ENCODE peak calls at places on chromosomes 13 and 19, in five cellular contexts. P is H9, T is H1, F is neuronal stem cell, G is mesenchymal stem cell. S is an unnamed sample.

GRCh38 chr19:35509861-35510625 is 3.4 kb downstream of the DMKN start:
- DNase-seq in T (peak; percentile 98), P (peak; percentile 95), F (peak; percentile 82), G (peak; percentile 35), S (peak; percentile 23)

GRCh38 chr13:49395416-49396277 is 48.2 kb downstream of the CAB39L start:
- DNase-seq in T (no peak), G (no peak), P (no peak), F (no peak), S (no peak)

GRCh38 chr19:11168568-11168967 is 13.0 kb upstream of the SPC24 start:
- DNase-seq in T (no peak), G (peak; percentile 96), P (no peak), F (no peak), S (peak; percentile 82)

GRCh38 chr13:40982772-40983171 is 36.3 kb downstream of the ELF1 start:
- DNase-seq in P (no peak), F (no peak), G (peak; percentile 91), T (no peak), S (peak; percentile 36)

GRCh38 chr13:86986448-86986847 is 684.7 kb upstream of the SLITRK5 start:
- DNase-seq in P (no peak), G (peak; percentile 45), T (no peak), F (peak; percentile 52), S (no peak)

GRCh38 chr19:41871573-41872383 is 5.3 kb upstream of the CD79A start:
- DNase-seq in G (peak; percentile 7), F (no peak), T (no peak), P (no peak), S (no peak)

GRCh38 chr19:11453468-11454341 is 18.3 kb downstream of the PRKCSH start:
- DNase-seq in P (no peak), G (no peak), F (no peak), T (peak; percentile 70), S (no peak)

GRCh38 chr19:33684550-33685303 is 63.0 kb downstream of the CHST8 start:
- DNase-seq in T (no peak), P (peak; percentile 49), F (no peak), G (no peak), S (no peak)

GRCh38 chr13:45441633-45442032 is 23.1 kb upstream of the COG3 start:
- DNase-seq in G (peak; percentile 41), F (no peak), T (no peak), P (no peak), S (no peak)

GRCh38 chr19:11479470-11480080 is 1.3 kb downstream of the ELAVL3 start:
- DNase-seq in P (peak; percentile 92), T (peak; percentile 97), F (peak; percentile 50), G (no peak), S (peak; percentile 49)

GRCh38 chr13:110387451-110388140 is 80.5 kb downstream of the COL4A2 start:
- DNase-seq in P (peak; percentile 73), T (peak; percentile 58), F (no peak), G (peak; percentile 91), S (peak; percentile 72)

GRCh38 chr13:25928941-25929505 is 122.8 kb downstream of the SHISA2 start:
- DNase-seq in T (no peak), G (peak; percentile 54), P (no peak), F (no peak), S (no peak)

GRCh38 chr13:110183925-110184324 is 123.0 kb downstream of the COL4A1 start:
- DNase-seq in F (no peak), P (no peak), T (no peak), G (no peak), S (no peak)

GRCh38 chr19:17576758-17577532 is 21.5 kb downstream of the COLGALT1 start:
- DNase-seq in G (no peak), T (peak; percentile 98), F (peak; percentile 84), P (peak; percentile 100), S (peak; percentile 12)

GRCh38 chr13:85247780-85248179 is 551.4 kb downstream of the SLITRK6 start:
- DNase-seq in P (no peak), G (no peak), F (no peak), T (no peak), S (no peak)

GRCh38 chr19:46660008-46660517 is 919 bp downstream of the DACT3 start:
- DNase-seq in P (peak; percentile 60), T (peak; percentile 72), G (peak; percentile 65), F (peak; percentile 61), S (no peak)

GRCh38 chr19:46296722-46297431 is at the start of gene HIF3A:
- DNase-seq in F (peak; percentile 94), G (peak; percentile 91), P (peak; percentile 96), T (peak; percentile 97), S (no peak)

GRCh38 chr13:41694902-41695301 is 237.6 kb downstream of the RGCC start:
- DNase-seq in T (no peak), G (peak; percentile 96), F (no peak), P (no peak), S (no peak)

GRCh38 chr19:41302624-41303351 is 7.2 kb upstream of the CCDC97 start:
- DNase-seq in F (no peak), P (no peak), T (no peak), G (no peak), S (no peak)

GRCh38 chr13:90447034-90447734 is 900.3 kb upstream of the MIR17HG start:
- DNase-seq in P (no peak), F (no peak), T (no peak), G (no peak), S (no peak)

GRCh38 chr13:90443268-90443667 is 904.2 kb upstream of the MIR17HG start:
- DNase-seq in P (no peak), T (no peak), G (no peak), F (no peak), S (peak; percentile 16)

GRCh38 chr13:90447735-90448103 is 899.8 kb upstream of the MIR17HG start:
- DNase-seq in P (no peak), F (no peak), T (no peak), G (peak; percentile 52), S (peak; percentile 54)

GRCh38 chr13:90445179-90445578 is 902.3 kb upstream of the MIR17HG start:
- DNase-seq in P (peak; percentile 38), F (peak; percentile 15), T (no peak), G (peak; percentile 68), S (peak; percentile 64)

GRCh38 chr13:90444232-90444631 is 903.3 kb upstream of the MIR17HG start:
- DNase-seq in P (no peak), F (no peak), G (no peak), T (no peak), S (no peak)
- H2BK5ac ChIP-seq in P (no peak overlapping the region), F (no peak overlapping the region), G (peak overlapping the region; percentile 54), T (no peak overlapping the region), S (peak overlapping the region; percentile 46)

GRCh38 chr19:2952953-2953481 is 8.2 kb upstream of the ZNF77 start:
- DNase-seq in T (no peak), G (no peak), P (no peak), F (no peak), S (peak; percentile 98)
- H2BK12ac ChIP-seq in T (no peak overlapping the region), G (no peak overlapping the region), P (no peak overlapping the region), F (no peak overlapping the region), S (no peak overlapping the region)

DNA sequence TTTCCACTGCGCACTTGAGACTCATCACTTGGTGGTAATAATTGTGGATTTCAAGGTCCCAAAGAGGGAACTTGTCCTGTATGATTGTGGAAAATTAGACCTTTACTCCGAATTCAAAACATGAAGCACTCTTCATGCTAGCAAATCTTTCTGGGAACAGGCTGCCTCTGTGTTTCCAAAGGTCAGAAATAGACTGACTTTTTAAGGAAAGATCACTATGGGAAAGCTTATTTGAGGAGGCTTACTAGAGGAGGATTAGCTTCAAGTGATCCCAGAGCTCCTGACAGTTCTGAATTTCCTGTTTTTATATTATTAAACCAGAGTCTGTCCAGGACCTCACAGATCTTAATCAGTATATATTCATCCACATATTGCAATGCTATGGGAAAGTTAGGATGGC is 5.5 kb downstream of the WDFY2 start:
- DNase-seq in F (no peak), T (no peak), G (peak; percentile 42), P (no peak), S (no peak)
- H2BK5ac ChIP-seq in F (no peak overlapping the region), T (no peak overlapping the region), G (no peak overlapping the region), P (no peak overlapping the region), S (no peak overlapping the region)

GRCh38 chr13:50871405-50871804 is 27.9 kb upstream of the DLEU7 start:
- DNase-seq in P (no peak), F (no peak), G (no peak), T (no peak), S (no peak)

GRCh38 chr13:50864492-50864891 is 21.0 kb upstream of the DLEU7 start:
- DNase-seq in G (no peak), F (no peak), T (no peak), P (no peak), S (no peak)

GRCh38 chr13:50867641-50867952 is 24.1 kb upstream of the DLEU7 start:
- DNase-seq in G (no peak), P (no peak), F (no peak), T (no peak), S (no peak)

DNA sequence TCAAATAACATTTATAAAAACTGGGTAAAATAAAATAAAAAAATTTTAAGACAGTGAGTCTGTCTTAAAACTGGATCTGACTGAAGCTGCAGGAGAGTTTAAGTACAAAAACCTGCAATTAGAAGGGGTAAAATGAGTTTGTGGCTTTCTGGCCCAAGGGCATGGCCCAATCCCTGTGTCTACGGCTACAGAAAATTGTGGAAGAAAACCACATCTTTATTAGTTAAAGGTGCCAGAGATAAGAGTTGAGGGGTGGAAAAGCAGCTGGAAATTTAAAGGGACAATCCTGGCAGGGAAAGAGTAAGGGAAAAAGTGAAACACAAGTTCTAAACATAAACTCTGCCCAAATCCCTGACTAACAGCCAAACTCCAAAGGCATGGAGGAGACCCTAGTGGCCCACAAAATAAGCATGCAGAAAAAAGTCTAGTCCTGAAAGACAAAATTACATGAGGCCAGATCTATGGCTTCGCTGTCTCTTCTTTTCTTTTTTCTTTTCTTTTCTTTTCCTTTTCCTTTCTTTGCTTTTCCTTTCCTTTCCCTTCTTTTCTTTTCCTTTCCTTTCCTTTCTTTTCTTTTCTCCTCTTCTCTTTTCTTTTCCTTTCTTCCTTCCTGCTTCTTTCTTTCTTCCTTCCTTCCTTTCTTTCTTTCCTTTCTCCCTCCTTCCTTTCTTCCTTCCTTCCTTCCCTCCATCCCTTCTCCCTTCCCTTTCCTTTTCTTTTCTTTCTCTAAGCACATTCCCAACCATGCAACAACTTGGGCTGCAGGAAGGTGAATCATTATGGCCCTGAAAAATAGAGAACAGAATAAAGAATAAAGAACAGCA is 23.5 kb upstream of the DLEU7 start:
- DNase-seq in G (no peak), P (no peak), F (no peak), T (no peak), S (no peak)
- H2BK12ac ChIP-seq in G (no peak overlapping the region), P (no peak overlapping the region), F (no peak overlapping the region), T (no peak overlapping the region), S (no peak overlapping the region)

DNA sequence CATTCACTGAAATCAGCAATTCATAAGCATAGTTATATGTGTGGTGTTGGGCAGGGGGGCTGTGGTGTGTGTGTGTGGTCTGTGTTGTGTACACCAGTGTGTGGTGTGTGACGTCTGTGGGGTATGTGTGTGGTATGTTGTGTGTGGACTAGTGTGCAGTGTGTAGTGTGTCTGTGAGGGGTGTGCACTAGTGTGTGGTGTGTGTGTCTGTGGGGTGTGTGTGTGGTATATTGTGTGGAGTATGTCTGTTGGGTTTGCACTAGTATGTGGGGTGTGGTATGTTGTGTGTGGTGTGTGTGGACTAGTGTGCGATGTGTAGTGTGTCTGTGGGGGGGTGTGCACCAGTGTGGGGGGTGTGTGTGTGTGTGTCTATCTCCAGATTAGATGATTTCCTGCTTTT is 7.2 kb upstream of the CDC16 start:
- DNase-seq in G (no peak), F (no peak), P (no peak), T (no peak), S (no peak)
- H2BK5ac ChIP-seq in G (no peak overlapping the region), F (no peak overlapping the region), P (no peak overlapping the region), T (peak overlapping the region; percentile 67), S (no peak overlapping the region)

S was measured in trophoblast cell.